ENCODE peak calls at places on chromosome 5, in eight cellular contexts. H is fibroblast of the aortic adventitia, P is left ventricle myocardium inferior, J is HCT116, X is PC-3, A is NB4, Q is psoas muscle, E is fibroblast of villous mesenchyme. Z is an unnamed sample.

GRCh38 chr5:1725641-1726468 is 73.8 kb downstream of the MRPL36 start:
- DNase-seq in H (no peak), P (no peak), J (no peak), X (no peak), A (no peak), Q (no peak), E (no peak), Z (peak)

GRCh38 chr5:170691623-170692022 is 91.9 kb upstream of the GABRP start:
- DNase-seq in H (no peak), P (no peak), J (no peak), X (no peak), A (no peak), Q (no peak), E (no peak), Z (no peak)

GRCh38 chr5:95620030-95620869 is at the start of gene GPR150:
- DNase-seq in H (no peak), P (peak), J (no peak), X (peak), A (peak), Q (peak), E (peak), Z (peak)

GRCh38 chr5:179766726-179767455 is 26.9 kb upstream of the LTC4S start:
- DNase-seq in H (no peak), P (no peak), J (no peak), X (no peak), A (no peak), Q (no peak), E (no peak), Z (no peak)

GRCh38 chr5:72848474-72849428 is 32.3 kb downstream of the TNPO1 start:
- DNase-seq in H (no peak), P (peak), J (no peak), X (peak), A (peak), Q (peak), E (peak), Z (peak)

GRCh38 chr5:141479776-141480175 is 4.0 kb downstream of the PCDHGC3 start:
- DNase-seq in H (peak), P (no peak), J (no peak), X (no peak), A (peak), Q (no peak), E (no peak), Z (no peak)

GRCh38 chr5:131068893-131069643 is 96.0 kb downstream of the HINT1 start:
- DNase-seq in H (no peak), P (no peak), J (no peak), X (no peak), A (no peak), Q (no peak), E (no peak), Z (no peak)

GRCh38 chr5:77993799-77994318 is 217.7 kb upstream of the TBCA start:
- DNase-seq in H (no peak), P (no peak), J (no peak), X (no peak), A (no peak), Q (no peak), E (no peak), Z (no peak)

GRCh38 chr5:95707055-95707454 is 24.1 kb upstream of the RHOBTB3 start:
- DNase-seq in H (no peak), P (no peak), J (no peak), X (no peak), A (no peak), Q (no peak), E (no peak), Z (no peak)

GRCh38 chr5:42813533-42813932 is 1.8 kb upstream of the SELENOP start:
- DNase-seq in H (no peak), P (no peak), J (no peak), X (no peak), A (no peak), Q (no peak), E (no peak), Z (no peak)

GRCh38 chr5:42924226-42924625 is 112.5 kb upstream of the SELENOP start:
- DNase-seq in H (no peak), P (no peak), J (no peak), X (no peak), A (no peak), Q (no peak), E (no peak), Z (no peak)

GRCh38 chr5:154118832-154119442 is 71.6 kb upstream of the GALNT10 start:
- DNase-seq in H (no peak), P (no peak), J (no peak), X (peak), A (no peak), Q (no peak), E (no peak), Z (no peak)

GRCh38 chr5:28580616-28581015 is 1542.2 kb upstream of the CDH9 start:
- DNase-seq in H (peak), P (no peak), J (no peak), X (peak), A (no peak), Q (no peak), E (peak), Z (no peak)

GRCh38 chr5:88235346-88235745 is 33.3 kb downstream of the TMEM161B start:
- DNase-seq in H (no peak), P (no peak), J (no peak), X (no peak), A (no peak), Q (no peak), E (no peak), Z (no peak)

GRCh38 chr5:1105350-1106265 is 6.3 kb downstream of the SLC12A7 start:
- DNase-seq in H (peak), P (no peak), J (no peak), X (no peak), A (peak), Q (no peak), E (peak), Z (no peak)

GRCh38 chr5:94310870-94311269 is 307.5 kb downstream of the KIAA0825 start:
- DNase-seq in H (no peak), P (no peak), J (no peak), X (no peak), A (no peak), Q (no peak), E (no peak), Z (no peak)

GRCh38 chr5:155616779-155617392 is 603.3 kb downstream of the KIF4B start:
- DNase-seq in H (no peak), P (no peak), J (no peak), X (no peak), A (peak), Q (peak), E (no peak), Z (no peak)

GRCh38 chr5:152113401-152113800 is 188.8 kb upstream of the GLRA1 start:
- DNase-seq in H (no peak), P (no peak), J (peak), X (no peak), A (no peak), Q (no peak), E (no peak), Z (no peak)

GRCh38 chr5:81397169-81397568 is 3.2 kb upstream of the ACOT12 start:
- DNase-seq in H (peak), P (no peak), J (no peak), X (no peak), A (no peak), Q (no peak), E (no peak), Z (no peak)

GRCh38 chr5:71939452-71939932 is 167.8 kb upstream of the MAP1B start:
- DNase-seq in H (no peak), P (no peak), J (no peak), X (no peak), A (no peak), Q (no peak), E (no peak), Z (no peak)

GRCh38 chr5:143101740-143102386 is 301.6 kb downstream of the NR3C1 start:
- DNase-seq in H (peak), P (no peak), J (no peak), X (no peak), A (no peak), Q (no peak), E (no peak), Z (no peak)

GRCh38 chr5:35031276-35031675 is 16.5 kb downstream of the AGXT2 start:
- DNase-seq in H (peak), P (no peak), J (no peak), X (no peak), A (no peak), Q (no peak), E (peak), Z (no peak)

GRCh38 chr5:144177548-144177947 is 6.9 kb downstream of the KCTD16 start:
- DNase-seq in H (no peak), P (no peak), J (no peak), X (no peak), A (no peak), Q (no peak), E (no peak), Z (no peak)

GRCh38 chr5:151310932-151311331 is 7.4 kb upstream of the SLC36A3 start:
- DNase-seq in H (no peak), P (no peak), J (no peak), X (no peak), A (no peak), Q (no peak), E (no peak), Z (no peak)

GRCh38 chr5:150571836-150572235 is 63.9 kb downstream of the NDST1 start:
- DNase-seq in H (no peak), P (no peak), J (no peak), X (no peak), A (no peak), Q (no peak), E (no peak), Z (no peak)

GRCh38 chr5:124007675-124008398 is 495.9 kb downstream of the CSNK1G3 start:
- DNase-seq in H (no peak), P (no peak), J (peak), X (peak), A (peak), Q (no peak), E (peak), Z (no peak)

GRCh38 chr5:80960531-80961375 is 590 bp downstream of the RASGRF2 start:
- DNase-seq in H (no peak), P (peak), J (no peak), X (no peak), A (no peak), Q (peak), E (peak), Z (no peak)

GRCh38 chr5:178389796-178390195 is 157.2 kb upstream of the PHYKPL start:
- DNase-seq in H (no peak), P (no peak), J (no peak), X (no peak), A (no peak), Q (no peak), E (no peak), Z (no peak)

GRCh38 chr5:172188893-172189692 is 1.1 kb upstream of the STK10 start:
- DNase-seq in H (no peak), P (no peak), J (no peak), X (no peak), A (no peak), Q (no peak), E (no peak), Z (no peak)

GRCh38 chr5:88656196-88656935 is 226.6 kb downstream of the MEF2C start:
- DNase-seq in H (no peak), P (no peak), J (no peak), X (no peak), A (no peak), Q (no peak), E (no peak), Z (no peak)

GRCh38 chr5:54093081-54093492 is 217.3 kb downstream of the ARL15 start:
- DNase-seq in H (no peak), P (no peak), J (no peak), X (peak), A (no peak), Q (no peak), E (no peak), Z (no peak)

GRCh38 chr5:112552791-112553190 is 133.7 kb upstream of the EPB41L4A start:
- DNase-seq in H (no peak), P (no peak), J (no peak), X (peak), A (no peak), Q (no peak), E (no peak), Z (no peak)

GRCh38 chr5:2656186-2656585 is 95.3 kb downstream of the IRX2 start:
- DNase-seq in H (peak), P (no peak), J (no peak), X (no peak), A (no peak), Q (no peak), E (no peak), Z (no peak)

GRCh38 chr5:142484821-142485387 is 160.1 kb upstream of the SPRY4 start:
- DNase-seq in H (peak), P (no peak), J (no peak), X (no peak), A (no peak), Q (no peak), E (no peak), Z (no peak)

GRCh38 chr5:14240366-14240765 is 97.2 kb downstream of the TRIO start:
- DNase-seq in H (peak), P (no peak), J (no peak), X (no peak), A (no peak), Q (no peak), E (peak), Z (no peak)
- TF ChIP-seq CTCF in H (peak), P (no peak), J (no peak), X (no peak), A (no peak), Q (no peak), E (no peak), Z (peak)

GRCh38 chr5:99169309-99169708 is 240.5 kb upstream of the CHD1 start:
- DNase-seq in H (peak), P (no peak), J (peak), X (peak), A (peak), Q (no peak), E (peak), Z (no peak)
- TF ChIP-seq CTCF in H (no peak), P (no peak), J (peak), X (peak), A (peak), Q (no peak), E (no peak), Z (peak)

GRCh38 chr5:173628501-173628900 is 12.1 kb upstream of the BOD1 start:
- DNase-seq in H (no peak), P (no peak), J (no peak), X (no peak), A (no peak), Q (no peak), E (no peak), Z (no peak)

GRCh38 chr5:173630724-173631365 is 14.4 kb upstream of the BOD1 start:
- DNase-seq in H (no peak), P (no peak), J (no peak), X (no peak), A (no peak), Q (no peak), E (no peak), Z (no peak)

GRCh38 chr5:173627860-173628392 is 11.5 kb upstream of the BOD1 start:
- DNase-seq in H (no peak), P (no peak), J (no peak), X (no peak), A (no peak), Q (no peak), E (no peak), Z (no peak)

GRCh38 chr5:173631478-173631877 is 15.0 kb upstream of the BOD1 start:
- DNase-seq in H (no peak), P (no peak), J (no peak), X (no peak), A (no peak), Q (no peak), E (no peak), Z (no peak)

GRCh38 chr5:173629628-173630027 is 13.2 kb upstream of the BOD1 start:
- DNase-seq in H (no peak), P (no peak), J (no peak), X (no peak), A (peak), Q (no peak), E (no peak), Z (no peak)
- TF ChIP-seq CTCF in H (peak), P (peak), J (peak), X (peak), A (peak), Q (no peak), E (peak), Z (peak)

DNA sequence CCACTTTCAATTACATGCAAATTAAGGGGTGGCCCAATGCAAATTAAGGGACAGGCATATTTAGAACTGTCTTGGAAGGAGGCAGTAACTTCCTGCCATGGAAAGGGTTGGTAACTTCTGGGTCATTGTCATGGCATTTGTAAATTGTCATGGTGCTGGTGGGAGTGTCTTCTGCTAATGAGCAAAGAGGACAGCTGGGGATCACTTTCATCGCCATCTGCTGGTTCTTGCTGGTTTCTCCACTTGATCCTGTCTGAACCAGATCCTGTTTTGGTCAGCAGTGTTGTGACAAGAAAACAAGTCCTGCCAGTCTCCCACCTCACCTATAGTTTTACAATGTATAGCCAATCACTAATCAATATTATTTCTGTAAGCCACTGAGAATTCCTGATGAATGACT is 23.4 kb upstream of the UGT3A2 start:
- DNase-seq in H (peak), P (no peak), J (peak), X (peak), A (peak), Q (no peak), E (peak), Z (no peak)
- TF ChIP-seq CTCF in H (peak), P (peak), J (peak), X (peak), A (peak), Q (peak), E (peak), Z (peak)

GRCh38 chr5:128412145-128412930 is 125.7 kb downstream of the FBN2 start:
- DNase-seq in H (no peak), P (no peak), J (no peak), X (no peak), A (no peak), Q (no peak), E (no peak), Z (no peak)
- TF ChIP-seq CTCF in H (no peak), P (no peak), J (no peak), X (peak), A (no peak), Q (no peak), E (no peak), Z (no peak)

GRCh38 chr5:168291961-168292782 is 727 bp downstream of the WWC1 start:
- DNase-seq in H (no peak), P (no peak), J (no peak), X (no peak), A (no peak), Q (no peak), E (no peak), Z (no peak)
- TF ChIP-seq CTCF in H (no peak), P (no peak), J (no peak), X (no peak), A (no peak), Q (no peak), E (no peak), Z (no peak)

GRCh38 chr5:14744296-14745187 is 80.0 kb downstream of the OTULIN start:
- DNase-seq in H (no peak), P (peak), J (no peak), X (no peak), A (no peak), Q (no peak), E (no peak), Z (no peak)
- TF ChIP-seq CTCF in H (no peak), P (no peak), J (no peak), X (no peak), A (no peak), Q (no peak), E (no peak), Z (no peak)

Z was measured in osteocyte.